ENCODE peak calls at places on chromosome 12, in six cellular contexts. P is mesenchymal stem cell, Y is H9, J is IMR-90, O is mesendoderm, N is H1. B is an unnamed sample.

GRCh38 chr12:110367209-110367864 is 36.2 kb downstream of the ANAPC7 start:
- DNase-seq in P (peak; percentile 93), Y (no peak), J (peak; percentile 40), O (no peak), N (no peak), B (no peak)

GRCh38 chr12:116377194-116377735 is 99.8 kb upstream of the MED13L start:
- DNase-seq in P (no peak), Y (no peak), J (no peak), O (no peak), N (no peak), B (no peak)

GRCh38 chr12:109896188-109896587 is 3.9 kb upstream of the TCHP start:
- DNase-seq in P (no peak), Y (no peak), J (no peak), O (no peak), N (no peak), B (no peak)

GRCh38 chr12:96091833-96092232 is 56.4 kb upstream of the LTA4H start:
- DNase-seq in P (no peak), Y (peak; percentile 53), J (no peak), O (peak; percentile 80), N (no peak), B (no peak)

GRCh38 chr12:6825398-6826124 is 2.6 kb upstream of the P3H3 start:
- DNase-seq in P (peak; percentile 89), Y (peak; percentile 92), J (peak; percentile 84), O (peak; percentile 83), N (peak; percentile 98), B (peak; percentile 87)

GRCh38 chr12:67650127-67650495 is 1.6 kb downstream of the DYRK2 start:
- DNase-seq in P (peak; percentile 54), Y (no peak), J (no peak), O (no peak), N (no peak), B (no peak)

GRCh38 chr12:34400986-34401658 is 378.8 kb downstream of the ALG10 start:
- DNase-seq in P (no peak), Y (peak; percentile 20), J (no peak), O (no peak), N (peak; percentile 6), B (no peak)

GRCh38 chr12:21771311-21771710 is 3.2 kb downstream of the KCNJ8 start:
- DNase-seq in P (no peak), Y (no peak), J (peak; percentile 74), O (no peak), N (no peak), B (no peak)

GRCh38 chr12:10031318-10031717 is 836 bp downstream of the CLEC9A start:
- DNase-seq in P (peak; percentile 81), Y (no peak), J (peak; percentile 24), O (peak; percentile 36), N (no peak), B (no peak)

GRCh38 chr12:89067436-89067835 is 284.9 kb downstream of the DUSP6 start:
- DNase-seq in P (peak; percentile 56), Y (no peak), J (peak; percentile 94), O (no peak), N (no peak), B (no peak)

DNA sequence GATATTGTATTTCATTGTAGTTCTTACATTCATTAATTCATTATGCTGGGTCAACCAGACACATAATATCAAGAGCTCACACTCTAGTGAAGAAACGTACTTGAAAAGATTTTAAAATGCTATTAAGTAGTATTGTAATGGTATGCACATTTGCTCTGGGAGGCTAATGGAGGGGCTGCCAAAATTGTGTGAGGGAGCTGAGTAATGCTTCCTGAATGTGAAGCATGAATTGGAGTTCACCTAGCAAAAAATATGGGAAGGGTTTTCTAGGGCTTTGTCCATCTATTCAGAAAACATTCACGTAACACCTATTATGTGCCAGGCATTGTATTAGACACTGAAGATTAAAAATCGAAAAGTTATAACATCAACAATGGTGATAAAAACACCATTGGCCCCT is 403.8 kb upstream of the PDE3A start:
- DNase-seq in P (no peak), Y (no peak), J (no peak), O (no peak), N (no peak), B (no peak)
- H2BK5ac ChIP-seq in P (no peak overlapping the region), Y (no peak overlapping the region), J (no peak overlapping the region), O (no peak overlapping the region), N (no peak overlapping the region), B (no peak overlapping the region)

GRCh38 chr12:56299308-56299852 is 750 bp downstream of the CS start:
- DNase-seq in P (no peak), Y (no peak), J (peak; percentile 17), O (peak; percentile 10), N (peak; percentile 46), B (no peak)
- H2BK5ac ChIP-seq in P (no peak overlapping the region), Y (no peak overlapping the region), J (peak overlapping the region; percentile 59), O (no peak overlapping the region), N (peak overlapping the region; percentile 69), B (no peak overlapping the region)

DNA sequence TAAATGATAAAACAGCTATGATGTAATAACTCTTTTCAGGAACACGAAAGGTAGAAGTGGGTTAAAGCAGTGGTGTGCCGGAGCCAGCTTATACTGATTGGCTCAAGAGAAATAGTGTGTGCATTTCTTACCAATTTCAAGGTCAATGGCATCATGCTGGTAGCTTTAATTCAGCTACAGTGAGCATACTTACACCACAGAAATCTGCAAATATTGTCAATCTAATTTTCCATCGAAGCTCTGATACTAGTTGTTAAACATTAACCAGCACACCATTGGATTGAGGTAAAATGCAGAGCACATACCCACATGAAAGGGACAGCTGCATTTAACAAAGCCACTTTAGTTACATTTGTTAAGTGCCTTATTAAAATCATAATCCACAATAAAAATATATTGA is 225.7 kb downstream of the KCNC2 start:
- DNase-seq in P (no peak), Y (no peak), J (no peak), O (no peak), N (no peak), B (no peak)
- H2BK5ac ChIP-seq in P (no peak overlapping the region), Y (no peak overlapping the region), J (no peak overlapping the region), O (no peak overlapping the region), N (no peak overlapping the region), B (no peak overlapping the region)

GRCh38 chr12:108646597-108647190 is 13.0 kb upstream of the SELPLG start:
- DNase-seq in P (no peak), Y (no peak), J (peak; percentile 76), O (no peak), N (no peak), B (no peak)

GRCh38 chr12:108645686-108646596 is 12.2 kb upstream of the SELPLG start:
- DNase-seq in P (no peak), Y (peak; percentile 23), J (no peak), O (no peak), N (no peak), B (no peak)

GRCh38 chr12:108647936-108648287 is 14.2 kb upstream of the SELPLG start:
- DNase-seq in P (no peak), Y (peak; percentile 37), J (no peak), O (no peak), N (no peak), B (no peak)

GRCh38 chr12:108648371-108648770 is 14.7 kb upstream of the SELPLG start:
- DNase-seq in P (no peak), Y (peak; percentile 20), J (no peak), O (no peak), N (no peak), B (no peak)

GRCh38 chr12:108647199-108647935 is 13.7 kb upstream of the SELPLG start:
- DNase-seq in P (no peak), Y (peak; percentile 27), J (no peak), O (no peak), N (no peak), B (no peak)
- H2BK5ac ChIP-seq in P (no peak overlapping the region), Y (no peak overlapping the region), J (peak overlapping the region; percentile 34), O (no peak overlapping the region), N (no peak overlapping the region), B (no peak overlapping the region)

GRCh38 chr12:48351022-48351708 is 446 bp upstream of the ZNF641 start:
- DNase-seq in P (peak; percentile 76), Y (peak; percentile 82), J (peak; percentile 59), O (peak; percentile 89), N (no peak), B (peak; percentile 83)
- H2BK5ac ChIP-seq in P (no peak overlapping the region), Y (no peak overlapping the region), J (peak overlapping the region; percentile 49), O (no peak overlapping the region), N (no peak overlapping the region), B (peak overlapping the region; percentile 93)

DNA sequence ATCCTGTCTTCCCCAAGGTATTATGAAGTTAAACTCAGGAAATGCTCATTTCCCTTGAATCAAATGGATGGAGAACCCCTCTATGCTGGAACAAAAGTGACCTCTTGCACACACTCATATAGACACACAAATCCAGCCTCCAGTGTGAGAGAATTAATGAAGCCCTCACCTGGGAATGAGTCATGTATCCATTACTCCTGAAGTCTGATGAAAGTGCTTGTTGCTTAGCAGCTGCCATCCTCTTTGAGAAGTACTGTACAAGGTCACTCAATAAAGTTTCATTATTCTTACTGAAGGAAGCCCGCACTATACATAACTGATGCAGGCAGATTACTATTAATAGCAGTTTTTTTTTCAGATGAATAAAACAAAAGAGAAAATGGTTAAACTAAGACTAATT is 102.3 kb downstream of the RERG start:
- DNase-seq in P (no peak), Y (no peak), J (no peak), O (no peak), N (no peak), B (no peak)
- H2BK5ac ChIP-seq in P (no peak overlapping the region), Y (no peak overlapping the region), J (no peak overlapping the region), O (no peak overlapping the region), N (no peak overlapping the region), B (no peak overlapping the region)

GRCh38 chr12:4822572-4822971 is 87.1 kb upstream of the KCNA1 start:
- DNase-seq in P (no peak), Y (no peak), J (no peak), O (no peak), N (no peak), B (no peak)

GRCh38 chr12:4826909-4827308 is 82.8 kb upstream of the KCNA1 start:
- DNase-seq in P (no peak), Y (no peak), J (no peak), O (no peak), N (no peak), B (no peak)

GRCh38 chr12:4824415-4824814 is 85.3 kb upstream of the KCNA1 start:
- DNase-seq in P (peak; percentile 1), Y (no peak), J (peak; percentile 74), O (peak; percentile 84), N (no peak), B (no peak)

GRCh38 chr12:4828176-4828575 is 81.5 kb upstream of the KCNA1 start:
- DNase-seq in P (no peak), Y (no peak), J (no peak), O (no peak), N (no peak), B (no peak)

GRCh38 chr12:4825139-4825858 is 84.4 kb upstream of the KCNA1 start:
- DNase-seq in P (no peak), Y (no peak), J (no peak), O (no peak), N (no peak), B (no peak)
- H2BK5ac ChIP-seq in P (no peak overlapping the region), Y (no peak overlapping the region), J (no peak overlapping the region), O (no peak overlapping the region), N (no peak overlapping the region), B (no peak overlapping the region)

DNA sequence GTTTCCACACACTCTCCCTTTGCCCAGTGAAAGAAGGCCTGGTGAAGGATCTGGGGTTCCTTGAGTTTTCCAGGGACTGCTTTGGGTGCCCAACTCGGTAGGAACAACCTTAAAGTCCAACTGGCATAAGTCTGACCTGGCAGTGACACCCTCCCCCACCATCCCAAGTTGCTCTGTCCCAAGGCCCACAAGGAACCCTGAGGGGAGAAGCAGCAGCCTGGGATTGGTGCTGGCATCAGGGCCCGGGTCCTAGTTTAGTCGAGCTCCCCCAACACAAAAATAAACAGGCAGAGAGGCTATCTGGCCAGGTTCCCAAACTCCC is 1.6 kb downstream of the KMT2D start:
- DNase-seq in P (no peak), Y (no peak), J (no peak), O (no peak), N (no peak), B (no peak)
- H2BK5ac ChIP-seq in P (no peak overlapping the region), Y (no peak overlapping the region), J (peak overlapping the region; percentile 98), O (no peak overlapping the region), N (peak overlapping the region; percentile 98), B (peak overlapping the region; percentile 97)

B was measured in neuronal stem cell.